ENCODE peak calls at places on chromosome 1, in seven cellular contexts. V is prostate gland, P is AG04450, U is pancreas, W is WERI-Rb-1, Z is hepatocyte, H is body of pancreas. S is an unnamed sample. For H3K9me3, the result is how much of the 10 kb centered on the place peaks cover.

GRCh38 chr1:26126321-26127084 is 14.9 kb downstream of the PDIK1L start:
- DNase-seq in V (peak), P (no peak), U (no peak), W (peak), Z (peak), H (no peak), S (no peak)

GRCh38 chr1:83883979-83884378 is 115.0 kb downstream of the TTLL7 start:
- DNase-seq in V (no peak), P (no peak), U (no peak), W (no peak), Z (no peak), H (no peak), S (no peak)

GRCh38 chr1:47439151-47440051 is 1.6 kb downstream of the FOXD2 start:
- DNase-seq in V (no peak), P (no peak), U (no peak), W (no peak), Z (no peak), H (no peak), S (no peak)

GRCh38 chr1:154407021-154407865 is 2.1 kb downstream of the IL6R start:
- DNase-seq in V (peak), P (no peak), U (no peak), W (no peak), Z (no peak), H (no peak), S (no peak)

GRCh38 chr1:41915786-41916571 is 2.7 kb downstream of the HIVEP3 start:
- DNase-seq in V (peak), P (no peak), U (no peak), W (no peak), Z (no peak), H (peak), S (no peak)

GRCh38 chr1:108154323-108154722 is 45.8 kb downstream of the SLC25A24 start:
- DNase-seq in V (no peak), P (no peak), U (no peak), W (no peak), Z (no peak), H (no peak), S (no peak)

GRCh38 chr1:6995789-6996188 is 210.5 kb downstream of the CAMTA1 start:
- DNase-seq in V (no peak), P (no peak), U (no peak), W (no peak), Z (no peak), H (no peak), S (no peak)

GRCh38 chr1:7257225-7257624 is 472.0 kb downstream of the CAMTA1 start:
- DNase-seq in V (no peak), P (no peak), U (no peak), W (no peak), Z (no peak), H (no peak), S (no peak)

GRCh38 chr1:232718928-232719927 is 86.0 kb upstream of the MAP10 start:
- DNase-seq in V (no peak), P (no peak), U (no peak), W (no peak), Z (no peak), H (no peak), S (no peak)

GRCh38 chr1:57623039-57623790 is 199.4 kb upstream of the DAB1 start:
- DNase-seq in V (no peak), P (no peak), U (no peak), W (peak), Z (no peak), H (peak), S (no peak)

GRCh38 chr1:245583575-245584330 is 429.0 kb downstream of the KIF26B start:
- DNase-seq in V (no peak), P (no peak), U (no peak), W (no peak), Z (no peak), H (no peak), S (no peak)

GRCh38 chr1:41282679-41283317 is 40.7 kb upstream of the SCMH1 start:
- DNase-seq in V (no peak), P (no peak), U (no peak), W (peak), Z (peak), H (peak), S (no peak)

GRCh38 chr1:19814681-19815503 is at the start of gene RNF186:
- DNase-seq in V (peak), P (no peak), U (peak), W (no peak), Z (peak), H (peak), S (no peak)

GRCh38 chr1:39760074-39761008 is 10.8 kb downstream of the OXCT2 start:
- DNase-seq in V (no peak), P (no peak), U (no peak), W (no peak), Z (no peak), H (no peak), S (no peak)

GRCh38 chr1:193431265-193431977 is 245.0 kb upstream of the B3GALT2 start:
- DNase-seq in V (no peak), P (no peak), U (no peak), W (no peak), Z (no peak), H (no peak), S (no peak)

GRCh38 chr1:94876362-94876761 is 50.5 kb downstream of the CNN3 start:
- DNase-seq in V (no peak), P (no peak), U (no peak), W (no peak), Z (no peak), H (no peak), S (no peak)

GRCh38 chr1:209229494-209230059 is 353.9 kb upstream of the CAMK1G start:
- DNase-seq in V (no peak), P (no peak), U (no peak), W (no peak), Z (no peak), H (no peak), S (no peak)

GRCh38 chr1:18666317-18666920 is 35.8 kb downstream of the PAX7 start:
- DNase-seq in V (peak), P (no peak), U (no peak), W (no peak), Z (no peak), H (no peak), S (no peak)

GRCh38 chr1:93443456-93443855 is 4.5 kb upstream of the FNBP1L start:
- DNase-seq in V (no peak), P (no peak), U (no peak), W (no peak), Z (no peak), H (no peak), S (no peak)

GRCh38 chr1:78225153-78225552 is 179.4 kb downstream of the GIPC2 start:
- DNase-seq in V (no peak), P (no peak), U (no peak), W (no peak), Z (no peak), H (no peak), S (no peak)

GRCh38 chr1:198220428-198220827 is 63.6 kb downstream of the NEK7 start:
- DNase-seq in V (no peak), P (no peak), U (no peak), W (no peak), Z (no peak), H (no peak), S (no peak)

GRCh38 chr1:154819628-154820590 is 50.2 kb downstream of the KCNN3 start:
- DNase-seq in V (no peak), P (no peak), U (no peak), W (peak), Z (peak), H (no peak), S (no peak)

GRCh38 chr1:214351551-214352277 is 70.8 kb downstream of the SMYD2 start:
- DNase-seq in V (no peak), P (no peak), U (no peak), W (no peak), Z (no peak), H (no peak), S (no peak)

GRCh38 chr1:202306535-202307345 is 35.0 kb downstream of the UBE2T start:
- DNase-seq in V (no peak), P (no peak), U (no peak), W (no peak), Z (no peak), H (no peak), S (no peak)

GRCh38 chr1:71785470-71785869 is 496.9 kb downstream of the NEGR1 start:
- DNase-seq in V (no peak), P (no peak), U (peak), W (no peak), Z (peak), H (peak), S (no peak)

GRCh38 chr1:225735252-225736149 is 42.1 kb upstream of the SRP9 start:
- DNase-seq in V (peak), P (peak), U (peak), W (peak), Z (peak), H (peak), S (no peak)

GRCh38 chr1:14516974-14517812 is 81.3 kb upstream of the KAZN start:
- DNase-seq in V (no peak), P (peak), U (no peak), W (no peak), Z (peak), H (no peak), S (no peak)

GRCh38 chr1:56824956-56825355 is 5.8 kb upstream of the FYB2 start:
- DNase-seq in V (no peak), P (no peak), U (no peak), W (no peak), Z (no peak), H (no peak), S (no peak)

GRCh38 chr1:183180634-183181056 is 5.4 kb upstream of the LAMC2 start:
- DNase-seq in V (no peak), P (no peak), U (peak), W (no peak), Z (peak), H (peak), S (no peak)

GRCh38 chr1:155360051-155360450 is 39.4 kb downstream of the RUSC1 start:
- DNase-seq in V (no peak), P (no peak), U (no peak), W (no peak), Z (no peak), H (no peak), S (no peak)

GRCh38 chr1:100183370-100183769 is 5.3 kb upstream of the LRRC39 start:
- DNase-seq in V (no peak), P (no peak), U (no peak), W (no peak), Z (no peak), H (no peak), S (no peak)

GRCh38 chr1:207454046-207454964 is at the start of gene CR2:
- DNase-seq in V (peak), P (no peak), U (peak), W (peak), Z (peak), H (peak), S (peak)

GRCh38 chr1:8733463-8733862 is 84.0 kb downstream of the RERE start:
- DNase-seq in V (peak), P (no peak), U (no peak), W (no peak), Z (no peak), H (no peak), S (no peak)
- H3K9me3 ChIP-seq in V (under half), P (under half), U (under half), W (under half), Z (under half), H (under half), S (under half)

GRCh38 chr1:2824999-2825398 is 23.5 kb upstream of the TTC34 start:
- DNase-seq in V (no peak), P (no peak), U (no peak), W (no peak), Z (no peak), H (no peak), S (no peak)
- H3K9me3 ChIP-seq in V (under half), P (half or more), U (under half), W (under half), Z (under half), H (under half), S (under half)

GRCh38 chr1:48946070-48946469 is 169.4 kb upstream of the BEND5 start:
- DNase-seq in V (no peak), P (no peak), U (no peak), W (no peak), Z (no peak), H (no peak), S (no peak)
- H3K9me3 ChIP-seq in V (under half), P (under half), U (under half), W (under half), Z (under half), H (under half), S (under half)

GRCh38 chr1:238517710-238518109 is 627.0 kb upstream of the ZP4 start:
- DNase-seq in V (no peak), P (no peak), U (no peak), W (no peak), Z (no peak), H (no peak), S (no peak)
- H3K9me3 ChIP-seq in V (under half), P (under half), U (under half), W (under half), Z (under half), H (under half), S (under half)

GRCh38 chr1:55632058-55632457 is 416.9 kb upstream of the USP24 start:
- DNase-seq in V (no peak), P (no peak), U (no peak), W (no peak), Z (no peak), H (no peak), S (no peak)
- H3K9me3 ChIP-seq in V (under half), P (under half), U (under half), W (under half), Z (under half), H (under half), S (under half)

GRCh38 chr1:152757747-152758146 is at the start of gene KPRP:
- DNase-seq in V (no peak), P (no peak), U (no peak), W (no peak), Z (no peak), H (no peak), S (no peak)
- H3K9me3 ChIP-seq in V (under half), P (under half), U (under half), W (under half), Z (under half), H (under half), S (under half)

DNA sequence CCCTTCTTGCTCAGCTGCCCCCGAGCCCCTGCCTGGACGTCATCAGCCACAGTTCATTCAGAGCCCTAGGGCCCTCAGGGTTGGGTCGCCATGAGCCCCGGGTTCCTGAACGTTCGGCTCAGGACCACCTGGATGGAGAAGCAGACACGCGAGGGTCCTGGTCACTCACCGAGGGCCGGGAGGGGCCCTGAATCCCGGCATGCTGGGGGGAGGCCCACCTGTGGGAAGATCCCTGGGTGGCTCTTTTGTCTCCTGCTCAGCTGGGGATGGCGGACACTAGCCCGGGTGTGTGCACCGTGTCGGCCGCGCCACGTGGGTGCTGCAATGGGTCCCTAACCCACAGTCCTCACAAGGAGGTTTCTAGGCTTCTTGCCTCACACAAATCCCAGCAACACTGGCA is 78.1 kb upstream of the TTC34 start:
- DNase-seq in V (no peak), P (no peak), U (no peak), W (no peak), Z (no peak), H (no peak), S (no peak)
- H3K9me3 ChIP-seq in V (under half), P (half or more), U (under half), W (under half), Z (under half), H (under half), S (under half)

GRCh38 chr1:73356485-73356884 is 841.5 kb downstream of the LRRIQ3 start:
- DNase-seq in V (no peak), P (no peak), U (no peak), W (no peak), Z (no peak), H (no peak), S (no peak)
- H3K9me3 ChIP-seq in V (under half), P (under half), U (under half), W (under half), Z (under half), H (under half), S (under half)

DNA sequence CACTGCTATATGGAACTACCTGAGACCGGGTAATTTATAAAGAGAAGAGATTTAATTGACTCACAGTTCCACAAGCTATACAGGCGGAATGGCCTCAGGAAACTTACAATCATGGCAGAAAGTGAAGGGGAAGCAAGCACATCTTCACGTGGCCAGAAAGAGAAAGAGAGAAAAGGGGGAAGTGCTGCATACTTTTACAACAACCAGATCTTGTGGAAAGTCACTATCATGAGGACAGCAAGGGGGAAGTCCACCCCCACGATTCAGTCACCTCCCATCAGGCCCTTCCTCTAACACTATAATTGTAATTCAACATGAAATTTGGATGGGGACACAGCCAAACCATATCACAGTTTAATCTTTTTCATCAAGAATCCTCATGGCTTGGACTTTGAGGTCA is 339.2 kb upstream of the AJAP1 start:
- DNase-seq in V (no peak), P (no peak), U (no peak), W (no peak), Z (no peak), H (no peak), S (no peak)
- H3K9me3 ChIP-seq in V (under half), P (half or more), U (under half), W (under half), Z (under half), H (under half), S (under half)